ENCODE peak calls at places on chromosome 18, in five cellular contexts. P, O, K, E and M are unnamed samples.

GRCh38 chr18:57025525-57025924 is 121.4 kb upstream of the BOD1L2 start:
- DNase-seq in P (no peak), O (no peak), K (no peak), E (no peak), M (no peak)

GRCh38 chr18:27769152-27769551 is 407.8 kb downstream of the CDH2 start:
- DNase-seq in P (no peak), O (peak), K (no peak), E (no peak), M (no peak)

GRCh38 chr18:24567199-24567598 is 106.8 kb downstream of the HRH4 start:
- DNase-seq in P (peak), O (no peak), K (no peak), E (no peak), M (no peak)

GRCh38 chr18:10515456-10515855 is 10.4 kb upstream of the NAPG start:
- DNase-seq in P (no peak), O (peak), K (no peak), E (no peak), M (no peak)

GRCh38 chr18:63617049-63617995 is 26.7 kb downstream of the SERPINB4 start:
- DNase-seq in P (no peak), O (no peak), K (no peak), E (no peak), M (no peak)

GRCh38 chr18:67549946-67550345 is 33.4 kb upstream of the DSEL start:
- DNase-seq in P (no peak), O (no peak), K (no peak), E (no peak), M (no peak)

GRCh38 chr18:56770873-56771272 is 119.7 kb downstream of the WDR7 start:
- DNase-seq in P (no peak), O (peak), K (no peak), E (no peak), M (no peak)

GRCh38 chr18:78069784-78070664 is 820.4 kb downstream of the GALR1 start:
- DNase-seq in P (peak), O (no peak), K (no peak), E (no peak), M (no peak)

GRCh38 chr18:29154758-29155725 is 978.1 kb upstream of the CDH2 start:
- DNase-seq in P (no peak), O (peak), K (no peak), E (no peak), M (no peak)

GRCh38 chr18:4384932-4385331 is 70.2 kb downstream of the DLGAP1 start:
- DNase-seq in P (no peak), O (no peak), K (no peak), E (no peak), M (no peak)

GRCh38 chr18:45839415-45840395 is 14.2 kb downstream of the SIGLEC15 start:
- DNase-seq in P (no peak), O (peak), K (no peak), E (no peak), M (no peak)

GRCh38 chr18:36700955-36701354 is 127.8 kb downstream of the TPGS2 start:
- DNase-seq in P (no peak), O (peak), K (no peak), E (peak), M (no peak)

GRCh38 chr18:9095297-9096012 is 7.0 kb upstream of the NDUFV2 start:
- DNase-seq in P (no peak), O (no peak), K (no peak), E (no peak), M (no peak)

GRCh38 chr18:25974630-25975077 is 115.8 kb downstream of the SS18 start:
- DNase-seq in P (no peak), O (no peak), K (no peak), E (no peak), M (no peak)

GRCh38 chr18:65983750-65984149 is 232.9 kb downstream of the CDH7 start:
- DNase-seq in P (no peak), O (no peak), K (no peak), E (no peak), M (no peak)

GRCh38 chr18:47215554-47216138 is 35.8 kb downstream of the SKOR2 start:
- DNase-seq in P (no peak), O (peak), K (no peak), E (peak), M (no peak)

GRCh38 chr18:23213200-23213599 is 77.9 kb downstream of the CABLES1 start:
- DNase-seq in P (no peak), O (peak), K (no peak), E (no peak), M (no peak)

GRCh38 chr18:34493566-34494358 is 216.3 kb upstream of the DTNA start:
- DNase-seq in P (no peak), O (no peak), K (peak), E (no peak), M (no peak)

GRCh38 chr18:45110577-45111506 is 430.2 kb downstream of the SETBP1 start:
- DNase-seq in P (no peak), O (peak), K (no peak), E (no peak), M (no peak)

GRCh38 chr18:68648191-68648590 is 66.7 kb downstream of the TMX3 start:
- DNase-seq in P (no peak), O (peak), K (no peak), E (no peak), M (no peak)

GRCh38 chr18:26335139-26335933 is 109.1 kb downstream of the TAF4B start:
- DNase-seq in P (no peak), O (no peak), K (no peak), E (peak), M (no peak)

GRCh38 chr18:44897445-44898215 is 216.9 kb downstream of the SETBP1 start:
- DNase-seq in P (no peak), O (no peak), K (no peak), E (no peak), M (no peak)

GRCh38 chr18:10559566-10560456 is 34.0 kb downstream of the NAPG start:
- DNase-seq in P (peak), O (peak), K (no peak), E (no peak), M (no peak)

GRCh38 chr18:2681993-2682603 is 26.6 kb downstream of the SMCHD1 start:
- DNase-seq in P (no peak), O (no peak), K (no peak), E (no peak), M (no peak)